ENCODE peak calls at places on chromosomes 13 and 19, in five cellular contexts. T is MM.1S; I is CD4-positive, CD25-positive, alpha-beta regulatory T cell; U is hepatocyte; B is CD8-positive, alpha-beta memory T cell. A is an unnamed sample.
A peak's percentile ranks its signal among the peaks of the same experiment; 100 is the strongest.

GRCh38 chr19:17125052-17125727 is 49.6 kb downstream of the MYO9B start:
- DNase-seq in T (peak; percentile 14), B (no peak), I (peak; percentile 87), U (no peak), A (no peak)

GRCh38 chr13:79194272-79194671 is 211.8 kb downstream of the RBM26 start:
- DNase-seq in T (peak; percentile 94), U (no peak), I (peak; percentile 86), B (peak; percentile 36), A (no peak)

GRCh38 chr19:5038631-5039271 is 69.8 kb downstream of the KDM4B start:
- DNase-seq in U (no peak), B (no peak), T (no peak), I (peak; percentile 27), A (no peak)

GRCh38 chr19:17220207-17220758 is 5.1 kb downstream of the USE1 start:
- DNase-seq in B (no peak), U (peak; percentile 83), T (no peak), I (no peak), A (no peak)

GRCh38 chr13:51222510-51223283 is 499 bp downstream of the FAM124A start:
- DNase-seq in I (peak; percentile 19), U (peak; percentile 18), T (no peak), B (no peak), A (no peak)

GRCh38 chr19:55809381-55810058 is 22.3 kb downstream of the NLRP11 start:
- DNase-seq in B (no peak), I (peak; percentile 59), T (peak; percentile 48), U (peak; percentile 41), A (peak; percentile 21)

GRCh38 chr19:39913682-39914333 is 20.6 kb downstream of the FCGBP start:
- DNase-seq in B (no peak), I (no peak), U (peak; percentile 3), T (no peak), A (no peak)

GRCh38 chr19:16252459-16253205 is 54.9 kb downstream of the AP1M1 start:
- DNase-seq in U (no peak), I (no peak), B (no peak), T (no peak), A (no peak)

GRCh38 chr19:872266-872951 is 12.9 kb downstream of the CFD start:
- DNase-seq in I (peak; percentile 93), T (peak; percentile 81), B (peak; percentile 84), U (peak; percentile 79), A (peak; percentile 39)

GRCh38 chr13:26498524-26499208 is 58.8 kb upstream of the WASF3 start:
- DNase-seq in T (no peak), I (no peak), U (no peak), B (no peak), A (no peak)

GRCh38 chr13:48555441-48555840 is 22.6 kb upstream of the RCBTB2 start:
- DNase-seq in B (no peak), U (no peak), T (no peak), I (no peak), A (no peak)

GRCh38 chr19:33904681-33905080 is 108.0 kb downstream of the KCTD15 start:
- DNase-seq in T (no peak), I (no peak), B (no peak), U (peak; percentile 49), A (no peak)

GRCh38 chr19:10419646-10420443 is 493 bp upstream of the PDE4A start:
- DNase-seq in U (peak; percentile 28), B (peak; percentile 39), I (peak; percentile 76), T (peak; percentile 93), A (no peak)

GRCh38 chr13:60837806-60838205 is 440.8 kb downstream of the TDRD3 start:
- DNase-seq in T (no peak), I (no peak), B (no peak), U (no peak), A (no peak)

GRCh38 chr13:36710396-36710795 is 36.6 kb downstream of the SERTM1 start:
- DNase-seq in B (no peak), U (no peak), T (no peak), I (no peak), A (no peak)

GRCh38 chr13:106246237-106246636 is 289.2 kb downstream of the EFNB2 start:
- DNase-seq in B (no peak), T (no peak), U (no peak), I (no peak), A (no peak)

GRCh38 chr13:59687028-59687427 is 476.7 kb downstream of the DIAPH3 start:
- DNase-seq in I (no peak), T (no peak), B (no peak), U (no peak), A (no peak)

GRCh38 chr13:19781526-19781925 is 1.2 kb downstream of the PSPC1 start:
- DNase-seq in T (no peak), I (peak; percentile 34), U (no peak), B (no peak), A (no peak)

GRCh38 chr19:38543807-38544568 is 73.8 kb downstream of the MAP4K1 start:
- DNase-seq in U (peak; percentile 77), B (no peak), I (peak; percentile 88), T (peak; percentile 83), A (no peak)

GRCh38 chr19:43432866-43433673 is 18.4 kb downstream of the TEX101 start:
- DNase-seq in T (peak; percentile 54), U (peak; percentile 80), I (peak; percentile 69), B (peak; percentile 58), A (no peak)

GRCh38 chr13:35534343-35534742 is 57.9 kb upstream of the MAB21L1 start:
- DNase-seq in T (no peak), U (no peak), I (no peak), B (no peak), A (no peak)

GRCh38 chr19:41668315-41668714 is 19.8 kb downstream of the CEACAM7 start:
- DNase-seq in T (no peak), U (no peak), B (no peak), I (no peak), A (no peak)
- H3K27ac ChIP-seq in T (no peak overlapping the region), U (no peak overlapping the region), B (no peak overlapping the region), I (no peak overlapping the region), A (no peak overlapping the region)

GRCh38 chr19:30133803-30134202 is 191.8 kb downstream of the URI1 start:
- DNase-seq in U (no peak), T (no peak), I (no peak), B (no peak), A (no peak)

GRCh38 chr19:30132312-30133075 is 190.5 kb downstream of the URI1 start:
- DNase-seq in T (no peak), I (no peak), B (no peak), U (no peak), A (no peak)

GRCh38 chr19:30131246-30131645 is 189.2 kb downstream of the URI1 start:
- DNase-seq in I (no peak), T (no peak), B (no peak), U (no peak), A (no peak)

GRCh38 chr19:30130356-30131122 is 188.5 kb downstream of the URI1 start:
- DNase-seq in I (no peak), B (no peak), U (no peak), T (no peak), A (no peak)

DNA sequence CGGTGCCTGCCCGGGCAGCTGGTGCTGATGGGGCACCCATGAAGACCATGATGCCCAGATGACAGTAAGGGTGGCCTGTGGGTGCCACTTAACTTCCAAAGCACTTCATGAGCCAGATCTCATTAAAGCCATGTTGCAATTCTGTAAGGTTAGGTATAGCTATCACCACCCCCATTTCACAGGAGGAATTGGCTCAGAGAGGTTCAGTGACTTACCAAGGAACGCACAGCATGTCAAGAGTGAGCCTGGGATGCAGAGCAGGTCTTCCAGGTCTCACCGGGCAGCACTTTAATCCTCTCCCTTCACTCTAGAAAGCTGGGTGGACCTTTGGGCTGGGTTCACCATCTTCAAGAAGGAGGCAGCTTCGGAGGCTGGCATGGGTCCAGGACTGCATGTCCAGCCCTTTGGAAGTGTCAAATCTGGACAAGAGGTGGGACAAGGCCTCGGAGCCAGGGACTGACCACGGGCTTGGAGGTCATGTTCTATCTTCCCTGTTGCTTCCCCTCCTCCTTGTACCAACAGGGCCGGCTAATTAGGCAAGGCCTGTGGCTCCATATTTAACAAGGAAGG is 189.8 kb downstream of the URI1 start:
- DNase-seq in T (no peak), I (no peak), U (no peak), B (no peak), A (no peak)
- H3K27ac ChIP-seq in T (no peak overlapping the region), I (no peak overlapping the region), U (no peak overlapping the region), B (no peak overlapping the region), A (no peak overlapping the region)

GRCh38 chr19:3932931-3933810 is at the start of gene NMRK2:
- DNase-seq in I (no peak), U (peak; percentile 51), B (no peak), T (no peak), A (no peak)

GRCh38 chr19:3936506-3937442 is 3.9 kb downstream of the NMRK2 start:
- DNase-seq in U (no peak), T (no peak), B (no peak), I (no peak), A (no peak)

GRCh38 chr19:3931041-3931440 is 1.8 kb upstream of the NMRK2 start:
- DNase-seq in T (no peak), U (no peak), B (no peak), I (no peak), A (no peak)
- H3K27ac ChIP-seq in T (no peak overlapping the region), U (no peak overlapping the region), B (no peak overlapping the region), I (no peak overlapping the region), A (no peak overlapping the region)

GRCh38 chr13:30113983-30114491 is 193.3 kb downstream of the KATNAL1 start:
- DNase-seq in T (no peak), I (no peak), B (no peak), U (peak; percentile 59), A (no peak)
- H3K27ac ChIP-seq in T (no peak overlapping the region), I (no peak overlapping the region), B (no peak overlapping the region), U (peak overlapping the region; percentile 95), A (peak overlapping the region; percentile 77)

A was measured in esophagus squamous epithelium.